ENCODE peak calls at places on chromosomes 6 and 20, in eight cellular contexts. W is hepatocyte, X is dorsolateral prefrontal cortex, K is HL-60, T is stomach, V is heart left ventricle, Z is PC-3, D is transverse colon. C is an unnamed sample.

GRCh38 chr6:54921891-54922290 is 75.3 kb downstream of the FAM83B start:
- DNase-seq in W (no peak), X (no peak), K (no peak), T (no peak), V (no peak), Z (no peak), D (no peak), C (no peak)

GRCh38 chr6:6191909-6192308 is 128.6 kb downstream of the F13A1 start:
- DNase-seq in W (no peak), X (no peak), K (no peak), T (no peak), V (no peak), Z (no peak), D (no peak), C (no peak)

GRCh38 chr20:47610945-47611250 is 109.2 kb downstream of the NCOA3 start:
- DNase-seq in W (no peak), X (no peak), K (no peak), T (no peak), V (no peak), Z (no peak), D (no peak), C (no peak)

GRCh38 chr6:147508871-147509608 is 550 bp downstream of the SAMD5 start:
- DNase-seq in W (peak), X (no peak), K (no peak), T (no peak), V (no peak), Z (no peak), D (peak), C (no peak)

GRCh38 chr6:22222469-22222868 is 74.4 kb downstream of the PRL start:
- DNase-seq in W (no peak), X (no peak), K (no peak), T (no peak), V (no peak), Z (no peak), D (no peak), C (no peak)

GRCh38 chr6:158780963-158781691 is 38.0 kb downstream of the EZR start:
- DNase-seq in W (no peak), X (no peak), K (no peak), T (peak), V (no peak), Z (peak), D (peak), C (no peak)

GRCh38 chr6:167141667-167142432 is 15.9 kb downstream of the GPR31 start:
- DNase-seq in W (peak), X (peak), K (peak), T (peak), V (peak), Z (peak), D (peak), C (no peak)

GRCh38 chr6:5250451-5250850 is 10.3 kb downstream of the LYRM4 start:
- DNase-seq in W (no peak), X (no peak), K (no peak), T (no peak), V (no peak), Z (peak), D (no peak), C (no peak)

GRCh38 chr20:2387180-2387577 is 6.5 kb downstream of the TGM6 start:
- DNase-seq in W (peak), X (no peak), K (no peak), T (no peak), V (no peak), Z (peak), D (peak), C (no peak)

GRCh38 chr20:22802296-22802695 is 217.9 kb upstream of the FOXA2 start:
- DNase-seq in W (no peak), X (no peak), K (no peak), T (no peak), V (no peak), Z (no peak), D (no peak), C (no peak)

GRCh38 chr6:16684896-16685554 is 76.2 kb downstream of the ATXN1 start:
- DNase-seq in W (no peak), X (no peak), K (no peak), T (no peak), V (no peak), Z (peak), D (no peak), C (no peak)

GRCh38 chr6:134623391-134623790 is 305.5 kb upstream of the SGK1 start:
- DNase-seq in W (no peak), X (no peak), K (peak), T (no peak), V (no peak), Z (no peak), D (no peak), C (no peak)
- H3K27ac ChIP-seq in W (no peak), X (peak), K (no peak), T (no peak), V (no peak), Z (no peak), D (no peak), C (peak)

DNA sequence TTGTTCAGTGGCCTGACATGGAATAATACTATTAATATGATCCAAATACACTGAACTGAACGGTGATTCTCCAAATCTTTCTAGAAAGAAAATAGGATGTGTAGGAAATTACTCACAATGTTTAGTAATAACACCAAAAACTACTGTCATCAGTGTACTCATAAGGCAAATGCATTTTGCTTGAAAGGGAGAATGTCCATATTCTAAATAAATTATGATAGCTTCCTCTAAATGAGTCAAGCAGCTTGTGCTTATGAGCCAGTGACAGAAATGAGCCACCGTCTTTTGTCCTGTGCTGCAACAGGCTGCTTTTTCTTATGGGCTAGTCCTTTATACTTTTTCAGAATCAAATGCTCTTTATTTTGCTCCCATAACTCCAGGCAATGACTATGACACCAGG is 4.5 kb upstream of the ZNF451 start:
- DNase-seq in W (no peak), X (no peak), K (no peak), T (no peak), V (no peak), Z (no peak), D (no peak), C (no peak)
- H3K27ac ChIP-seq in W (no peak), X (no peak), K (no peak), T (no peak), V (no peak), Z (no peak), D (no peak), C (no peak)

GRCh38 chr20:62832212-62832922 is 15.5 kb downstream of the COL9A3 start:
- DNase-seq in W (peak), X (no peak), K (peak), T (peak), V (no peak), Z (peak), D (peak), C (no peak)
- H3K27ac ChIP-seq in W (no peak), X (peak), K (peak), T (peak), V (no peak), Z (no peak), D (peak), C (peak)

GRCh38 chr20:59775221-59776055 is 158.0 kb downstream of the SYCP2 start:
- DNase-seq in W (no peak), X (peak), K (no peak), T (peak), V (no peak), Z (no peak), D (no peak), C (no peak)

GRCh38 chr20:59776626-59777320 is 156.7 kb downstream of the SYCP2 start:
- DNase-seq in W (no peak), X (no peak), K (no peak), T (no peak), V (no peak), Z (no peak), D (no peak), C (no peak)

GRCh38 chr20:59777321-59777705 is 156.1 kb downstream of the SYCP2 start:
- DNase-seq in W (no peak), X (no peak), K (no peak), T (no peak), V (no peak), Z (no peak), D (peak), C (no peak)

GRCh38 chr20:59777814-59778575 is 155.4 kb downstream of the SYCP2 start:
- DNase-seq in W (no peak), X (no peak), K (no peak), T (peak), V (no peak), Z (no peak), D (no peak), C (no peak)

GRCh38 chr20:59776059-59776603 is 157.3 kb downstream of the SYCP2 start:
- DNase-seq in W (no peak), X (peak), K (no peak), T (peak), V (no peak), Z (no peak), D (no peak), C (no peak)
- H3K27ac ChIP-seq in W (no peak), X (peak), K (no peak), T (no peak), V (no peak), Z (no peak), D (no peak), C (no peak)

DNA sequence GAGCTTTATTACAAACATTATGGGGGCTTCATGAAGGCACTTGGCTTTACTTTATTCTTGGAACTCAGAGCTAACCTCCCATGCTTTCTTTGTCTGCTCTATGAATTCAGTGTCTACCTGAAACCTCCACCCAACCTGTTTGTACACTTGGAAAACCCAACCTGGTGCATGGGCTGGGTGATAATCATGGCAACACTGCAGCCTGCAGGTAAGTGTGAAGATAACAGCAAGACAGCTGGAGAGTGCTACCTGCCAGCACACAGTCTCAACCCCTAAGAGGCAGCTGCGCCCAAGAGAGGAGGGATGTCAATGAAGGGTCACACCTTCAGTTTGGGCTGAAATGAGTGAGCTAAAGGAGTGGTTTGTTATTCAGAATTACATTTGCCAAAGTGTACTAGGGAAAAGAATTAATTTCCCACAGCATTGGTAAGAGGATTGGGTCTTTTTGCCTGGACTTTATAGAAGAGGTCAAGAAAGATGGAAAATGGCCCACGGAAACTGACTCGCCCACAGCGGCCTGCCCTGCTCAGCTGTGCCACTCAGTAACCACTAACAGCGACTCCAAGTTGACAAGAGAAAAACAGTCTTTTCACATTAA is 24.4 kb downstream of the FOXQ1 start:
- DNase-seq in W (peak), X (no peak), K (no peak), T (peak), V (no peak), Z (peak), D (peak), C (no peak)
- H3K27ac ChIP-seq in W (peak), X (no peak), K (no peak), T (peak), V (no peak), Z (peak), D (peak), C (peak)

GRCh38 chr20:56809668-56810067 is 180.6 kb downstream of the TFAP2C start:
- DNase-seq in W (no peak), X (no peak), K (no peak), T (no peak), V (no peak), Z (no peak), D (no peak), C (no peak)
- H3K27ac ChIP-seq in W (no peak), X (no peak), K (no peak), T (no peak), V (no peak), Z (no peak), D (no peak), C (peak)

GRCh38 chr6:131552572-131552971 is 20.5 kb upstream of the ARG1 start:
- DNase-seq in W (no peak), X (no peak), K (no peak), T (no peak), V (no peak), Z (no peak), D (no peak), C (no peak)
- H3K27ac ChIP-seq in W (peak), X (no peak), K (no peak), T (no peak), V (no peak), Z (no peak), D (no peak), C (no peak)